ENCODE peak calls at places on chromosomes 3 and 15, in four cellular contexts. P, R, E and A are unnamed samples.

GRCh38 chr3:159732172-159733111 is 256.2 kb upstream of the IL12A start:
- DNase-seq in R (no peak), P (no peak), E (peak; percentile 59), A (peak; percentile 57)

GRCh38 chr3:123140591-123140990 is 61.2 kb upstream of the SEC22A start:
- DNase-seq in R (no peak), E (no peak), P (no peak), A (no peak)

GRCh38 chr15:68995754-68996141 is 18.7 kb upstream of the NOX5 start:
- DNase-seq in E (no peak), R (no peak), P (no peak), A (no peak)

GRCh38 chr3:160485931-160486330 is 36.3 kb upstream of the TRIM59 start:
- DNase-seq in R (no peak), E (no peak), P (no peak), A (no peak)

GRCh38 chr15:89436560-89437311 is 59.6 kb downstream of the RHCG start:
- DNase-seq in P (no peak), E (no peak), R (no peak), A (no peak)

GRCh38 chr15:48427479-48427878 is 96.2 kb downstream of the DUT start:
- DNase-seq in E (no peak), P (no peak), R (no peak), A (no peak)

GRCh38 chr3:147680820-147681488 is 271.8 kb downstream of the ZIC1 start:
- DNase-seq in R (no peak), E (no peak), P (no peak), A (no peak)

GRCh38 chr15:92819312-92820232 is 80.6 kb upstream of the CHD2 start:
- DNase-seq in P (no peak), E (no peak), R (peak; percentile 63), A (no peak)

GRCh38 chr3:168116279-168116678 is 20.6 kb upstream of the GOLIM4 start:
- DNase-seq in P (peak; percentile 38), R (no peak), E (no peak), A (no peak)

GRCh38 chr15:41828747-41829270 is 917 bp downstream of the JMJD7 start:
- DNase-seq in R (no peak), E (no peak), P (no peak), A (no peak)

GRCh38 chr15:96462768-96463167 is 132.3 kb downstream of the NR2F2 start:
- DNase-seq in E (no peak), P (no peak), R (no peak), A (no peak)

GRCh38 chr3:67863869-67864268 is 209.5 kb upstream of the SUCLG2 start:
- DNase-seq in P (no peak), R (peak; percentile 20), E (peak; percentile 45), A (peak; percentile 15)

GRCh38 chr3:193970773-193971206 is 165.2 kb upstream of the HES1 start:
- DNase-seq in E (no peak), P (no peak), R (no peak), A (no peak)

GRCh38 chr15:66594836-66595235 is 29.0 kb upstream of the LCTL start:
- DNase-seq in E (no peak), P (no peak), R (peak; percentile 51), A (no peak)

GRCh38 chr15:63494406-63494805 is 10.0 kb upstream of the USP3 start:
- DNase-seq in P (no peak), R (no peak), E (no peak), A (no peak)

GRCh38 chr3:126582286-126582685 is 23.6 kb upstream of the C3orf22 start:
- DNase-seq in P (no peak), R (no peak), E (no peak), A (no peak)

GRCh38 chr3:29171583-29171990 is 109.3 kb upstream of the RBMS3 start:
- DNase-seq in P (no peak), R (no peak), E (no peak), A (no peak)

GRCh38 chr3:132964267-132964666 is 73.9 kb upstream of the TMEM108 start:
- DNase-seq in E (no peak), P (no peak), R (peak; percentile 22), A (no peak)

GRCh38 chr15:78637776-78638435 is 3.1 kb downstream of the CHRNB4 start:
- DNase-seq in E (no peak), R (no peak), P (no peak), A (no peak)

GRCh38 chr3:165800970-165801369 is 36.3 kb downstream of the BCHE start:
- DNase-seq in P (no peak), R (no peak), E (no peak), A (no peak)

GRCh38 chr3:96814581-96815567 is at the start of gene EPHA6:
- DNase-seq in R (peak; percentile 19), E (peak; percentile 65), P (no peak), A (peak; percentile 25)

GRCh38 chr3:157499342-157499963 is 3.8 kb downstream of the VEPH1 start:
- DNase-seq in R (no peak), P (no peak), E (peak; percentile 83), A (peak; percentile 91)

GRCh38 chr3:126102530-126102951 is 18.6 kb upstream of the SLC41A3 start:
- DNase-seq in E (no peak), R (no peak), P (no peak), A (no peak)

GRCh38 chr3:193333229-193333628 is 45.3 kb downstream of the ATP13A5 start:
- DNase-seq in P (no peak), R (no peak), E (no peak), A (no peak)

GRCh38 chr3:127889976-127890650 is 24.9 kb upstream of the KBTBD12 start:
- DNase-seq in E (no peak), R (no peak), P (no peak), A (no peak)

GRCh38 chr3:58417075-58417474 is 16.6 kb downstream of the PDHB start:
- DNase-seq in P (no peak), E (no peak), R (no peak), A (no peak)
- TF ChIP-seq TEAD4 in P (no peak), E (no peak), R (no peak), A (no peak)

GRCh38 chr3:188468672-188469071 is 314.7 kb downstream of the LPP start:
- DNase-seq in E (no peak), P (no peak), R (no peak), A (no peak)
- TF ChIP-seq TEAD4 in E (no peak), P (no peak), R (no peak), A (no peak)

GRCh38 chr3:113300596-113300995 is 89.2 kb downstream of the BOC start:
- DNase-seq in R (no peak), E (no peak), P (no peak), A (no peak)

GRCh38 chr3:113293348-113293747 is 82.0 kb downstream of the BOC start:
- DNase-seq in R (no peak), P (no peak), E (no peak), A (no peak)

GRCh38 chr3:113297741-113298320 is 86.5 kb downstream of the BOC start:
- DNase-seq in E (no peak), R (peak; percentile 22), P (no peak), A (no peak)

GRCh38 chr3:113295463-113295862 is 84.1 kb downstream of the BOC start:
- DNase-seq in E (no peak), P (no peak), R (no peak), A (no peak)

DNA sequence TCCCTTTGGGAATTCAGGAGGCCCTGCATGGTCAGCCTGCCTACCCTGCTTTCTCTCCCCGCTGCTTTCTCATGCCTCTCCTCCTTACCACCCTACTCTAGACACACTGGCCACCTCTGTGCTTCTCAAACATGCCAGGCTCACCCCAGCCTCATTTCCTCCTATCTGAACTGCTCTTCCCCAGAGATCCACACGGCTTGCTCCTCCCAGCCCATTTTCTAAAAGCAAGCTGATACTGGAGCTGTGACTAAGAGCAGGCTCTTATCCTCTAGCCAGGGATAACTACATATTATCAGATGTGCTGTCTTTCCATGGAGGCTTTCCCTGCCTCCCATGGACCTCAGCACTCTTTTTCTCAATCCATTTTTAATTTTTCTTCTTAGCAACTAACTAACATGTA is 85.9 kb downstream of the BOC start:
- DNase-seq in E (no peak), P (no peak), R (peak; percentile 27), A (no peak)
- TF ChIP-seq TEAD4 in E (no peak), P (no peak), R (no peak), A (no peak)

DNA sequence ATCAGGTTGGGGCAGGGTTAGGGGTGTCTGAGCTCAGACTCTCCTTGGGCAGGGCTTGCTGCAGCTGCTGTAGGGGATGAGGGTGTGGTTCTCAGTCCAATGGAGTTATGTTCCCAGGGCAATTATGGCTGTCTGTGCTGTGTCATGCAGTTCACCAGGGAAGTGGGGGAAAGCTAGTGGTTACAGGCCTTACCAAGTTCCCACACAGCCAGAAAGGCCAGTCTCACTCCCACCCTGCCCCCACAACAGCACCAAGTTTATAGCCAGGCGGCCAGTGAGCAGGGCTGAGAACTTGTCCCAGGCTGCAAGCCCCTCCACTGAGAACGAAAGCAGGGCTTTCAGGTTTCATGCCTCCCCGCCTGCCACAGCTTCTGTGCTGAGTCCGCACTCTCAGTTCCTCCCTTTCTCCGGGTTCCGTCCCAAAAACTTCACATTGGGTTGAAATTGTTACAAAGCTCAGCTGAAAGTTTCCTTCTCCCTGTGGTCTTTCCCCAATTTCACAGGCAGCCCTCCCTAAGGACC is 19.6 kb upstream of the CPOX start:
- DNase-seq in E (no peak), P (no peak), R (no peak), A (no peak)
- TF ChIP-seq TEAD4 in E (no peak), P (no peak), R (no peak), A (no peak)

GRCh38 chr3:179018808-179019207 is 52.8 kb downstream of the ZMAT3 start:
- DNase-seq in P (no peak), E (no peak), R (no peak), A (no peak)
- TF ChIP-seq TEAD4 in P (no peak), E (no peak), R (no peak), A (no peak)

GRCh38 chr3:153130312-153130977 is 31.6 kb upstream of the RAP2B start:
- DNase-seq in P (no peak), E (no peak), R (no peak), A (no peak)
- TF ChIP-seq TEAD4 in P (no peak), E (no peak), R (peak; percentile 47), A (no peak)

GRCh38 chr3:112074006-112074405 is 12.2 kb upstream of the C3orf52 start:
- DNase-seq in P (no peak), R (no peak), E (no peak), A (no peak)

GRCh38 chr3:112078125-112079083 is 7.8 kb upstream of the C3orf52 start:
- DNase-seq in E (no peak), R (no peak), P (no peak), A (no peak)

DNA sequence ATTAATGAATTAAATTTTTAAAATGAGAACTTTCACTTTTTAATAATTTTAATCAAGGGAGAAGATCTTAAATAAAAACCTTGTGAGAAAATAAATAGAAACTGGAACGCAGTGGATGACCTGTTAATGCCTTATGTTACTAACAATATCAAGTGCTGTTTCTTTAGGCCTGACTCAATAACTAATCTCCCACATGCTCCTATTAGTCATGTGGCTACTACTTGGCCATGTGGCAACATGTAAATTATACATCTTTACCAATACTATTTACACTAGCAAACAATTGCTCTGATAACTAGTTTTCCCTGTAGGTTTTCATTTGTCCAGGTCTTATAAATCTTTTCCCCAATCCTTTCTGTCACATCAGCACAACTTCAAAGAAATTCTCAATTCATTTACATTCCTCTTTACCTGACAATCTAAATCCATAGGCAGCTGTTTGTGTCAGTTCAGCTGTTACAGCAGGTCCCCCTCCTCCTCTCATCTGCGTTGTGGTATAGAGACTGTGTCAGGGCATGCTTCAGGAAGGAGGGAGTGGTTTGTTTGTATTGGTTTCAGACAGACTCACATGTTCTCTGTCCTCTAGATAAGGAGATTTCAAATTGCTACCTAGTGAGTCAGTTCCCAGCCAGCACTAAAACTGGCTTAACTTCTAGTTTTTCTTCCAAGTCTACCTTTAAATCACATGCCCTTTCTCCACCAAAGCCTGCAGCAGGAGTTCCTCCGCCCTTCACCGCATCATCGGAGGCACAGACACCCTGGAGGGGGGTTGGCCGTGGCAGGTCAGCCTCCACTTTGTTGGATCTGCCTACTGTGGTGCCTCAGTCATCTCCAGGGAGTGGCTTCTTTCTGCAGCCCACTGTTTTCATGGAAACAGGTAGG is 11.3 kb upstream of the C3orf52 start:
- DNase-seq in R (no peak), E (no peak), P (no peak), A (no peak)
- TF ChIP-seq TEAD4 in R (peak; percentile 37), E (no peak), P (no peak), A (no peak)